ENCODE peak calls at places on chromosome 9, in nine cellular contexts. One of them, this sample, is unnamed.

GRCh38 chr9:23730364-23730763 is 95.7 kb downstream of the ELAVL2 start:
- DNase-seq in mesothelial cell of epicardium: no peak
- DNase-seq in foreskin fibroblast: no peak
- DNase-seq in amygdala: no peak
- DNase-seq in psoas muscle: no peak
- DNase-seq in neural crest cell: no peak
- DNase-seq in PC-9: no peak
- DNase-seq in heart right ventricle: no peak
- DNase-seq in stimulated activated CD4-positive, alpha-beta T cell treated with anti-CD3 and anti-CD28 coated beads, Interleukin-12 subunit alpha, Interleukin-12 subunit beta, amount 100 ng/mL, for 4 hours: no peak
- DNase-seq in this sample: no peak

GRCh38 chr9:131394464-131395026 is 659 bp downstream of the PRRC2B start:
- DNase-seq in mesothelial cell of epicardium: peak
- DNase-seq in foreskin fibroblast: no peak
- DNase-seq in amygdala: no peak
- DNase-seq in psoas muscle: peak
- DNase-seq in neural crest cell: no peak
- DNase-seq in PC-9: peak
- DNase-seq in heart right ventricle: peak
- DNase-seq in stimulated activated CD4-positive, alpha-beta T cell treated with anti-CD3 and anti-CD28 coated beads, Interleukin-12 subunit alpha, Interleukin-12 subunit beta, amount 100 ng/mL, for 4 hours: peak
- DNase-seq in this sample: no peak

GRCh38 chr9:130156672-130157071 is 15.5 kb upstream of the NCS1 start:
- DNase-seq in mesothelial cell of epicardium: no peak
- DNase-seq in foreskin fibroblast: no peak
- DNase-seq in amygdala: no peak
- DNase-seq in psoas muscle: no peak
- DNase-seq in neural crest cell: no peak
- DNase-seq in PC-9: no peak
- DNase-seq in heart right ventricle: no peak
- DNase-seq in stimulated activated CD4-positive, alpha-beta T cell treated with anti-CD3 and anti-CD28 coated beads, Interleukin-12 subunit alpha, Interleukin-12 subunit beta, amount 100 ng/mL, for 4 hours: no peak
- DNase-seq in this sample: no peak

GRCh38 chr9:114278881-114279570 is 43.9 kb upstream of the ORM1 start:
- DNase-seq in mesothelial cell of epicardium: no peak
- DNase-seq in foreskin fibroblast: peak
- DNase-seq in amygdala: no peak
- DNase-seq in psoas muscle: no peak
- DNase-seq in neural crest cell: no peak
- DNase-seq in PC-9: peak
- DNase-seq in heart right ventricle: no peak
- DNase-seq in stimulated activated CD4-positive, alpha-beta T cell treated with anti-CD3 and anti-CD28 coated beads, Interleukin-12 subunit alpha, Interleukin-12 subunit beta, amount 100 ng/mL, for 4 hours: no peak
- DNase-seq in this sample: no peak

GRCh38 chr9:110444911-110445310 is 107.2 kb upstream of the TXNDC8 start:
- DNase-seq in mesothelial cell of epicardium: no peak
- DNase-seq in foreskin fibroblast: peak
- DNase-seq in amygdala: no peak
- DNase-seq in psoas muscle: no peak
- DNase-seq in neural crest cell: no peak
- DNase-seq in PC-9: no peak
- DNase-seq in heart right ventricle: no peak
- DNase-seq in stimulated activated CD4-positive, alpha-beta T cell treated with anti-CD3 and anti-CD28 coated beads, Interleukin-12 subunit alpha, Interleukin-12 subunit beta, amount 100 ng/mL, for 4 hours: no peak
- DNase-seq in this sample: no peak

GRCh38 chr9:124720429-124721108 is 50.5 kb downstream of the NR6A1 start:
- DNase-seq in mesothelial cell of epicardium: no peak
- DNase-seq in foreskin fibroblast: no peak
- DNase-seq in amygdala: no peak
- DNase-seq in psoas muscle: no peak
- DNase-seq in neural crest cell: no peak
- DNase-seq in PC-9: no peak
- DNase-seq in heart right ventricle: no peak
- DNase-seq in stimulated activated CD4-positive, alpha-beta T cell treated with anti-CD3 and anti-CD28 coated beads, Interleukin-12 subunit alpha, Interleukin-12 subunit beta, amount 100 ng/mL, for 4 hours: no peak
- DNase-seq in this sample: no peak

GRCh38 chr9:20496328-20496727 is 126.0 kb downstream of the MLLT3 start:
- DNase-seq in mesothelial cell of epicardium: no peak
- DNase-seq in foreskin fibroblast: no peak
- DNase-seq in amygdala: no peak
- DNase-seq in psoas muscle: no peak
- DNase-seq in neural crest cell: no peak
- DNase-seq in PC-9: no peak
- DNase-seq in heart right ventricle: no peak
- DNase-seq in stimulated activated CD4-positive, alpha-beta T cell treated with anti-CD3 and anti-CD28 coated beads, Interleukin-12 subunit alpha, Interleukin-12 subunit beta, amount 100 ng/mL, for 4 hours: no peak
- DNase-seq in this sample: no peak

GRCh38 chr9:69086769-69087168 is 51.2 kb downstream of the FXN start:
- DNase-seq in mesothelial cell of epicardium: no peak
- DNase-seq in foreskin fibroblast: no peak
- DNase-seq in amygdala: no peak
- DNase-seq in psoas muscle: no peak
- DNase-seq in neural crest cell: no peak
- DNase-seq in PC-9: no peak
- DNase-seq in heart right ventricle: no peak
- DNase-seq in stimulated activated CD4-positive, alpha-beta T cell treated with anti-CD3 and anti-CD28 coated beads, Interleukin-12 subunit alpha, Interleukin-12 subunit beta, amount 100 ng/mL, for 4 hours: no peak
- DNase-seq in this sample: no peak

GRCh38 chr9:130028493-130029222 is 14.3 kb downstream of the FNBP1 start:
- DNase-seq in mesothelial cell of epicardium: no peak
- DNase-seq in foreskin fibroblast: no peak
- DNase-seq in amygdala: no peak
- DNase-seq in psoas muscle: no peak
- DNase-seq in neural crest cell: no peak
- DNase-seq in PC-9: no peak
- DNase-seq in heart right ventricle: no peak
- DNase-seq in stimulated activated CD4-positive, alpha-beta T cell treated with anti-CD3 and anti-CD28 coated beads, Interleukin-12 subunit alpha, Interleukin-12 subunit beta, amount 100 ng/mL, for 4 hours: no peak
- DNase-seq in this sample: no peak

GRCh38 chr9:106478312-106479099 is 384.5 kb upstream of the ZNF462 start:
- DNase-seq in mesothelial cell of epicardium: no peak
- DNase-seq in foreskin fibroblast: no peak
- DNase-seq in amygdala: no peak
- DNase-seq in psoas muscle: no peak
- DNase-seq in neural crest cell: no peak
- DNase-seq in PC-9: no peak
- DNase-seq in heart right ventricle: peak
- DNase-seq in stimulated activated CD4-positive, alpha-beta T cell treated with anti-CD3 and anti-CD28 coated beads, Interleukin-12 subunit alpha, Interleukin-12 subunit beta, amount 100 ng/mL, for 4 hours: no peak
- DNase-seq in this sample: no peak

GRCh38 chr9:115135786-115136185 is 17.8 kb upstream of the TNC start:
- DNase-seq in mesothelial cell of epicardium: no peak
- DNase-seq in foreskin fibroblast: peak
- DNase-seq in amygdala: no peak
- DNase-seq in psoas muscle: no peak
- DNase-seq in neural crest cell: no peak
- DNase-seq in PC-9: no peak
- DNase-seq in heart right ventricle: no peak
- DNase-seq in stimulated activated CD4-positive, alpha-beta T cell treated with anti-CD3 and anti-CD28 coated beads, Interleukin-12 subunit alpha, Interleukin-12 subunit beta, amount 100 ng/mL, for 4 hours: no peak
- DNase-seq in this sample: no peak

GRCh38 chr9:111870774-111871542 is 25.7 kb upstream of the UGCG start:
- DNase-seq in mesothelial cell of epicardium: no peak
- DNase-seq in foreskin fibroblast: no peak
- DNase-seq in amygdala: no peak
- DNase-seq in psoas muscle: no peak
- DNase-seq in neural crest cell: no peak
- DNase-seq in PC-9: no peak
- DNase-seq in heart right ventricle: no peak
- DNase-seq in stimulated activated CD4-positive, alpha-beta T cell treated with anti-CD3 and anti-CD28 coated beads, Interleukin-12 subunit alpha, Interleukin-12 subunit beta, amount 100 ng/mL, for 4 hours: no peak
- DNase-seq in this sample: no peak

GRCh38 chr9:114691956-114692295 is 9.9 kb upstream of the TEX48 start:
- DNase-seq in mesothelial cell of epicardium: no peak
- DNase-seq in foreskin fibroblast: no peak
- DNase-seq in amygdala: no peak
- DNase-seq in psoas muscle: no peak
- DNase-seq in neural crest cell: no peak
- DNase-seq in PC-9: no peak
- DNase-seq in heart right ventricle: no peak
- DNase-seq in stimulated activated CD4-positive, alpha-beta T cell treated with anti-CD3 and anti-CD28 coated beads, Interleukin-12 subunit alpha, Interleukin-12 subunit beta, amount 100 ng/mL, for 4 hours: no peak
- DNase-seq in this sample: no peak

GRCh38 chr9:120845255-120845654 is 2.5 kb upstream of the PSMD5 start:
- DNase-seq in mesothelial cell of epicardium: no peak
- DNase-seq in foreskin fibroblast: peak
- DNase-seq in amygdala: no peak
- DNase-seq in psoas muscle: no peak
- DNase-seq in neural crest cell: no peak
- DNase-seq in PC-9: no peak
- DNase-seq in heart right ventricle: no peak
- DNase-seq in stimulated activated CD4-positive, alpha-beta T cell treated with anti-CD3 and anti-CD28 coated beads, Interleukin-12 subunit alpha, Interleukin-12 subunit beta, amount 100 ng/mL, for 4 hours: peak
- DNase-seq in this sample: no peak

GRCh38 chr9:131043097-131043496 is 34.1 kb downstream of the LAMC3 start:
- DNase-seq in mesothelial cell of epicardium: no peak
- DNase-seq in foreskin fibroblast: no peak
- DNase-seq in amygdala: no peak
- DNase-seq in psoas muscle: no peak
- DNase-seq in neural crest cell: no peak
- DNase-seq in PC-9: no peak
- DNase-seq in heart right ventricle: no peak
- DNase-seq in stimulated activated CD4-positive, alpha-beta T cell treated with anti-CD3 and anti-CD28 coated beads, Interleukin-12 subunit alpha, Interleukin-12 subunit beta, amount 100 ng/mL, for 4 hours: no peak
- DNase-seq in this sample: no peak

GRCh38 chr9:116717150-116717549 is 30.0 kb downstream of the TRIM32 start:
- DNase-seq in mesothelial cell of epicardium: no peak
- DNase-seq in foreskin fibroblast: no peak
- DNase-seq in amygdala: no peak
- DNase-seq in psoas muscle: no peak
- DNase-seq in neural crest cell: no peak
- DNase-seq in PC-9: no peak
- DNase-seq in heart right ventricle: peak
- DNase-seq in stimulated activated CD4-positive, alpha-beta T cell treated with anti-CD3 and anti-CD28 coated beads, Interleukin-12 subunit alpha, Interleukin-12 subunit beta, amount 100 ng/mL, for 4 hours: no peak
- DNase-seq in this sample: no peak

GRCh38 chr9:98550206-98550820 is 158.4 kb downstream of the GABBR2 start:
- DNase-seq in mesothelial cell of epicardium: no peak
- DNase-seq in foreskin fibroblast: no peak
- DNase-seq in amygdala: no peak
- DNase-seq in psoas muscle: no peak
- DNase-seq in neural crest cell: no peak
- DNase-seq in PC-9: no peak
- DNase-seq in heart right ventricle: no peak
- DNase-seq in stimulated activated CD4-positive, alpha-beta T cell treated with anti-CD3 and anti-CD28 coated beads, Interleukin-12 subunit alpha, Interleukin-12 subunit beta, amount 100 ng/mL, for 4 hours: no peak
- DNase-seq in this sample: no peak

GRCh38 chr9:93579711-93580516 is 3.5 kb downstream of the PHF2 start:
- DNase-seq in mesothelial cell of epicardium: peak
- DNase-seq in foreskin fibroblast: no peak
- DNase-seq in amygdala: no peak
- DNase-seq in psoas muscle: no peak
- DNase-seq in neural crest cell: no peak
- DNase-seq in PC-9: no peak
- DNase-seq in heart right ventricle: no peak
- DNase-seq in stimulated activated CD4-positive, alpha-beta T cell treated with anti-CD3 and anti-CD28 coated beads, Interleukin-12 subunit alpha, Interleukin-12 subunit beta, amount 100 ng/mL, for 4 hours: no peak
- DNase-seq in this sample: no peak

GRCh38 chr9:92183449-92183848 is 68.2 kb upstream of the SPTLC1 start:
- DNase-seq in mesothelial cell of epicardium: no peak
- DNase-seq in foreskin fibroblast: no peak
- DNase-seq in amygdala: no peak
- DNase-seq in psoas muscle: no peak
- DNase-seq in neural crest cell: no peak
- DNase-seq in PC-9: no peak
- DNase-seq in heart right ventricle: no peak
- DNase-seq in stimulated activated CD4-positive, alpha-beta T cell treated with anti-CD3 and anti-CD28 coated beads, Interleukin-12 subunit alpha, Interleukin-12 subunit beta, amount 100 ng/mL, for 4 hours: no peak
- DNase-seq in this sample: no peak

GRCh38 chr9:7366121-7366520 is 433.5 kb downstream of the DMAC1 start:
- DNase-seq in mesothelial cell of epicardium: no peak
- DNase-seq in foreskin fibroblast: peak
- DNase-seq in amygdala: no peak
- DNase-seq in psoas muscle: no peak
- DNase-seq in neural crest cell: no peak
- DNase-seq in PC-9: no peak
- DNase-seq in heart right ventricle: no peak
- DNase-seq in stimulated activated CD4-positive, alpha-beta T cell treated with anti-CD3 and anti-CD28 coated beads, Interleukin-12 subunit alpha, Interleukin-12 subunit beta, amount 100 ng/mL, for 4 hours: no peak
- DNase-seq in this sample: no peak

GRCh38 chr9:101495810-101496209 is 37.8 kb upstream of the RNF20 start:
- DNase-seq in mesothelial cell of epicardium: no peak
- DNase-seq in foreskin fibroblast: peak
- DNase-seq in amygdala: no peak
- DNase-seq in psoas muscle: no peak
- DNase-seq in neural crest cell: no peak
- DNase-seq in PC-9: no peak
- DNase-seq in heart right ventricle: no peak
- DNase-seq in stimulated activated CD4-positive, alpha-beta T cell treated with anti-CD3 and anti-CD28 coated beads, Interleukin-12 subunit alpha, Interleukin-12 subunit beta, amount 100 ng/mL, for 4 hours: no peak
- DNase-seq in this sample: no peak

GRCh38 chr9:135474915-135475314 is 4.7 kb upstream of the PPP1R26 start:
- DNase-seq in mesothelial cell of epicardium: peak
- DNase-seq in foreskin fibroblast: peak
- DNase-seq in amygdala: no peak
- DNase-seq in psoas muscle: no peak
- DNase-seq in neural crest cell: peak
- DNase-seq in PC-9: no peak
- DNase-seq in heart right ventricle: no peak
- DNase-seq in stimulated activated CD4-positive, alpha-beta T cell treated with anti-CD3 and anti-CD28 coated beads, Interleukin-12 subunit alpha, Interleukin-12 subunit beta, amount 100 ng/mL, for 4 hours: no peak
- DNase-seq in this sample: peak

This sample was measured in HEK293T.